ENCODE peak calls at places on chromosomes 12 and 14, in five cellular contexts. U, S, T, L and Q are unnamed samples.

GRCh38 chr12:51389302-51389999 is 1.8 kb downstream of the GALNT6 start:
- DNase-seq in T (no peak), L (no peak), S (no peak), U (no peak), Q (no peak)

GRCh38 chr12:120089796-120090195 is 26.8 kb downstream of the RAB35 start:
- DNase-seq in U (no peak), S (no peak), T (no peak), L (no peak), Q (no peak)

GRCh38 chr14:90429764-90430163 is 32.9 kb downstream of the CALM1 start:
- DNase-seq in U (no peak), L (no peak), T (no peak), S (peak; percentile 68), Q (no peak)

GRCh38 chr12:122872815-122873361 is 23.0 kb downstream of the VPS37B start:
- DNase-seq in L (no peak), U (no peak), S (no peak), T (no peak), Q (no peak)

GRCh38 chr12:124318336-124319020 is 23.6 kb downstream of the RFLNA start:
- DNase-seq in L (no peak), T (no peak), S (no peak), U (no peak), Q (no peak)

GRCh38 chr14:59691266-59691665 is 114.7 kb upstream of the CCDC175 start:
- DNase-seq in T (no peak), U (no peak), S (no peak), L (no peak), Q (no peak)

GRCh38 chr12:7970475-7971252 is 34.7 kb upstream of the SLC2A3 start:
- DNase-seq in U (peak; percentile 29), L (peak; percentile 82), T (peak; percentile 63), S (peak; percentile 84), Q (peak; percentile 88)

GRCh38 chr12:89346741-89347324 is 5.5 kb downstream of the DUSP6 start:
- DNase-seq in L (no peak), U (no peak), T (no peak), S (no peak), Q (peak; percentile 26)

GRCh38 chr14:92867246-92867925 is 55.6 kb upstream of the CHGA start:
- DNase-seq in T (no peak), U (no peak), S (peak; percentile 57), L (no peak), Q (no peak)

GRCh38 chr14:92974541-92975345 is 51.8 kb downstream of the CHGA start:
- DNase-seq in T (no peak), L (no peak), U (no peak), S (no peak), Q (peak; percentile 13)

GRCh38 chr14:58701576-58701975 is 63.8 kb downstream of the DACT1 start:
- DNase-seq in T (no peak), U (no peak), L (no peak), S (no peak), Q (no peak)

GRCh38 chr12:75722714-75723200 is 211.3 kb upstream of the KRR1 start:
- DNase-seq in T (peak; percentile 5), U (peak; percentile 21), S (peak; percentile 64), L (peak; percentile 4), Q (no peak)

GRCh38 chr14:83129503-83129902 is 1595.8 kb upstream of the SEL1L start:
- DNase-seq in U (no peak), T (no peak), S (no peak), L (no peak), Q (no peak)

GRCh38 chr12:131208425-131208824 is 254.7 kb downstream of the ADGRD1 start:
- DNase-seq in S (no peak), L (no peak), T (no peak), U (no peak), Q (no peak)

GRCh38 chr14:35825968-35826217 is 245 bp upstream of the BRMS1L start:
- DNase-seq in U (no peak), T (no peak), S (no peak), L (no peak), Q (no peak)